ENCODE peak calls at places on chromosomes 13 and 19, in seven cellular contexts. C is GM23248, B is suprapubic skin, P is cardiac muscle cell, N is dorsolateral prefrontal cortex, K is left ventricle myocardium inferior, G is choroid plexus epithelial cell. T is an unnamed sample.

GRCh38 chr19:18637644-18638630 is 1.1 kb downstream of the KLHL26 start:
- DNase-seq in N (no peak), C (no peak), K (no peak), P (no peak), G (no peak), B (no peak), T (no peak)

GRCh38 chr13:40271931-40272775 is 394.3 kb downstream of the FOXO1 start:
- DNase-seq in B (peak; percentile 87), N (peak; percentile 67), P (peak; percentile 88), C (peak; percentile 82), G (peak; percentile 94), K (peak; percentile 67), T (no peak)

GRCh38 chr19:18700501-18701249 is 17.2 kb downstream of the CRTC1 start:
- DNase-seq in C (peak; percentile 85), N (peak; percentile 62), P (peak; percentile 53), K (peak; percentile 86), B (peak; percentile 78), G (peak; percentile 54), T (peak; percentile 94)

GRCh38 chr19:15378529-15379082 is 981 bp downstream of the AKAP8 start:
- DNase-seq in C (peak; percentile 82), G (peak; percentile 69), K (peak; percentile 45), N (peak; percentile 47), B (peak; percentile 74), P (peak; percentile 63), T (no peak)

GRCh38 chr13:110882972-110883371 is 31.9 kb downstream of the ANKRD10 start:
- DNase-seq in G (peak; percentile 23), P (no peak), B (no peak), K (no peak), C (peak; percentile 53), N (no peak), T (no peak)

GRCh38 chr13:104773775-104774174 is 1707.6 kb upstream of the SLC10A2 start:
- DNase-seq in K (no peak), N (no peak), G (peak; percentile 82), C (peak; percentile 50), P (peak; percentile 70), B (no peak), T (no peak)

GRCh38 chr19:48836089-48837017 is at the start of gene HSD17B14:
- DNase-seq in K (no peak), P (peak; percentile 68), B (peak; percentile 74), C (peak; percentile 49), N (no peak), G (peak; percentile 71), T (no peak)

GRCh38 chr13:20230913-20231838 is 943 bp downstream of the GJB6 start:
- DNase-seq in G (no peak), N (no peak), B (no peak), P (no peak), C (no peak), K (no peak), T (peak; percentile 81)

GRCh38 chr19:57560049-57560491 is 407 bp upstream of the ZNF550 start:
- DNase-seq in B (peak; percentile 59), C (peak; percentile 88), P (peak; percentile 73), K (peak; percentile 51), G (peak; percentile 50), N (peak; percentile 34), T (no peak)

GRCh38 chr19:48985711-48986110 is 7.4 kb downstream of the GYS1 start:
- DNase-seq in P (no peak), K (no peak), C (no peak), G (no peak), N (no peak), B (no peak), T (no peak)

GRCh38 chr19:19458110-19458816 is 52.8 kb downstream of the GATAD2A start:
- DNase-seq in C (no peak), B (no peak), P (no peak), G (peak; percentile 47), N (no peak), K (no peak), T (no peak)

GRCh38 chr13:30362869-30363268 is 55.5 kb upstream of the KATNAL1 start:
- DNase-seq in B (no peak), G (no peak), N (peak; percentile 59), K (peak; percentile 33), C (peak; percentile 49), P (peak; percentile 10), T (no peak)
- H3K4me3 ChIP-seq in B (no peak overlapping the region), G (no peak overlapping the region), N (no peak overlapping the region), K (no peak overlapping the region), C (no peak overlapping the region), P (no peak overlapping the region), T (no peak overlapping the region)

GRCh38 chr19:38437917-38438316 is 4.4 kb downstream of the RYR1 start:
- DNase-seq in B (no peak), C (no peak), N (no peak), K (no peak), G (no peak), P (no peak), T (no peak)

GRCh38 chr19:38430931-38431330 is 2.6 kb upstream of the RYR1 start:
- DNase-seq in P (no peak), C (no peak), K (no peak), G (no peak), B (no peak), N (no peak), T (no peak)

GRCh38 chr19:38437295-38437694 is 3.8 kb downstream of the RYR1 start:
- DNase-seq in K (no peak), B (no peak), C (no peak), P (no peak), N (no peak), G (no peak), T (no peak)

GRCh38 chr19:38433268-38433733 is at the start of gene RYR1:
- DNase-seq in G (peak; percentile 10), N (peak; percentile 69), K (peak; percentile 67), B (no peak), C (peak; percentile 58), P (peak; percentile 42), T (no peak)

DNA sequence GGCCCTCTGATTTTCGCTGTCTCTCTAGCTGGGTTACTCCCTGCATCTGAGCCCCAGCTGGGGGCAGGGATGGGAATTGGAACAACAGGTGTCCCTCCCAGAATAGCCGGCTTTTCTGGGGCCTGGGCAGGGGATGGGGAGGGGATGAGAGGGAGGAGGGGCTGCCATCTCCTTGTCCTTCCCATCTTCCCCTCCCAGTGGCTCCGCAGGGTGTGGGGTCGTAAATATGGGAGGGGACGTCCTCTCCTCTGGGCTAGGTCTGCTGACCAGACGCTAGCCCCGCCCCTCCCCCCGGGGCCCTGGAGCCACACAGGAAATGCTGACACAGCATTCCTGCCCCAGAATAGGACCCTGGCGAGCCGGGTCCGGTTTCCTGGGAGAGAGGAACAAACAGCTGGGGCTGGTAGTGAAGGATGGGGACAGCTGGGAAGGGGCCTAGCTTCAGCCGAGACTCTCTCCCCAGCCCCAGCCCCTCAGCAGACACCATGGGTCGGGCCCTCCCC is 1.1 kb downstream of the RYR1 start:
- DNase-seq in N (no peak), C (no peak), G (no peak), B (no peak), P (no peak), K (peak; percentile 48), T (no peak)
- H3K4me3 ChIP-seq in N (peak overlapping the region; percentile 18), C (no peak overlapping the region), G (no peak overlapping the region), B (no peak overlapping the region), P (peak overlapping the region; percentile 20), K (peak overlapping the region; percentile 36), T (peak overlapping the region; percentile 31)

GRCh38 chr13:52405369-52405766 is 604 bp downstream of the THSD1 start:
- DNase-seq in K (no peak), C (peak; percentile 42), P (no peak), B (no peak), G (no peak), N (no peak), T (no peak)
- H3K4me3 ChIP-seq in K (peak overlapping the region; percentile 72), C (peak overlapping the region; percentile 82), P (peak overlapping the region; percentile 27), B (peak overlapping the region; percentile 75), G (peak overlapping the region; percentile 60), N (peak overlapping the region; percentile 61), T (peak overlapping the region; percentile 60)

GRCh38 chr19:1069009-1069779 is 2.2 kb downstream of the ARHGAP45 start:
- DNase-seq in C (no peak), B (peak; percentile 78), N (peak; percentile 45), K (peak; percentile 71), G (no peak), P (no peak), T (peak; percentile 93)
- H3K4me3 ChIP-seq in C (no peak overlapping the region), B (peak overlapping the region; percentile 52), N (no peak overlapping the region), K (peak overlapping the region; percentile 60), G (no peak overlapping the region), P (no peak overlapping the region), T (peak overlapping the region; percentile 51)

GRCh38 chr13:44004881-44005280 is 125.2 kb downstream of the LACC1 start:
- DNase-seq in P (peak; percentile 56), G (peak; percentile 82), N (no peak), C (peak; percentile 68), K (no peak), B (no peak), T (peak; percentile 21)

GRCh38 chr13:44007451-44007850 is 127.7 kb downstream of the LACC1 start:
- DNase-seq in K (no peak), N (no peak), C (no peak), P (peak; percentile 16), G (no peak), B (no peak), T (no peak)

GRCh38 chr13:44003481-44003880 is 123.8 kb downstream of the LACC1 start:
- DNase-seq in B (no peak), G (no peak), P (no peak), N (no peak), K (no peak), C (no peak), T (no peak)
- H3K4me3 ChIP-seq in B (no peak overlapping the region), G (no peak overlapping the region), P (no peak overlapping the region), N (no peak overlapping the region), K (no peak overlapping the region), C (no peak overlapping the region), T (no peak overlapping the region)